ENCODE peak calls at places on chromosomes 6 and 20, in four cellular contexts. One of them, this sample, is unnamed.

GRCh38 chr20:46746972-46747371 is 37.5 kb downstream of the SLC2A10 start:
- DNase-seq in HFFc6: peak
- DNase-seq in fibroblast of mammary gland: peak
- DNase-seq in activated naive CD8-positive, alpha-beta T cell treated with anti-CD3 and anti-CD28 coated beads, Interleukin-2, amount 50 U/mL, for 16 hours: no peak
- DNase-seq in this sample: no peak

GRCh38 chr6:99016355-99016754 is 68.6 kb upstream of the FBXL4 start:
- DNase-seq in HFFc6: peak
- DNase-seq in fibroblast of mammary gland: peak
- DNase-seq in activated naive CD8-positive, alpha-beta T cell treated with anti-CD3 and anti-CD28 coated beads, Interleukin-2, amount 50 U/mL, for 16 hours: no peak
- DNase-seq in this sample: peak

GRCh38 chr6:170480045-170480714 is 72.9 kb downstream of the PSMB1 start:
- DNase-seq in HFFc6: peak
- DNase-seq in fibroblast of mammary gland: peak
- DNase-seq in activated naive CD8-positive, alpha-beta T cell treated with anti-CD3 and anti-CD28 coated beads, Interleukin-2, amount 50 U/mL, for 16 hours: no peak
- DNase-seq in this sample: no peak

GRCh38 chr20:53628076-53628475 is 34.4 kb upstream of the ZNF217 start:
- DNase-seq in HFFc6: no peak
- DNase-seq in fibroblast of mammary gland: no peak
- DNase-seq in activated naive CD8-positive, alpha-beta T cell treated with anti-CD3 and anti-CD28 coated beads, Interleukin-2, amount 50 U/mL, for 16 hours: no peak
- DNase-seq in this sample: no peak

GRCh38 chr6:132391391-132392291 is 9.6 kb downstream of the MOXD1 start:
- DNase-seq in HFFc6: peak
- DNase-seq in fibroblast of mammary gland: peak
- DNase-seq in activated naive CD8-positive, alpha-beta T cell treated with anti-CD3 and anti-CD28 coated beads, Interleukin-2, amount 50 U/mL, for 16 hours: no peak
- DNase-seq in this sample: no peak

GRCh38 chr20:32979201-32979998 is 24.8 kb downstream of the SUN5 start:
- DNase-seq in HFFc6: no peak
- DNase-seq in fibroblast of mammary gland: no peak
- DNase-seq in activated naive CD8-positive, alpha-beta T cell treated with anti-CD3 and anti-CD28 coated beads, Interleukin-2, amount 50 U/mL, for 16 hours: no peak
- DNase-seq in this sample: no peak

GRCh38 chr6:119312875-119313338 is 36.7 kb downstream of the MAN1A1 start:
- DNase-seq in HFFc6: no peak
- DNase-seq in fibroblast of mammary gland: no peak
- DNase-seq in activated naive CD8-positive, alpha-beta T cell treated with anti-CD3 and anti-CD28 coated beads, Interleukin-2, amount 50 U/mL, for 16 hours: no peak
- DNase-seq in this sample: no peak

GRCh38 chr20:49706548-49707517 is 6.8 kb downstream of the B4GALT5 start:
- DNase-seq in HFFc6: no peak
- DNase-seq in fibroblast of mammary gland: no peak
- DNase-seq in activated naive CD8-positive, alpha-beta T cell treated with anti-CD3 and anti-CD28 coated beads, Interleukin-2, amount 50 U/mL, for 16 hours: no peak
- DNase-seq in this sample: no peak

GRCh38 chr20:33993800-33994623 is at the start of gene RALY:
- DNase-seq in HFFc6: peak
- DNase-seq in fibroblast of mammary gland: peak
- DNase-seq in activated naive CD8-positive, alpha-beta T cell treated with anti-CD3 and anti-CD28 coated beads, Interleukin-2, amount 50 U/mL, for 16 hours: peak
- DNase-seq in this sample: peak